ENCODE peak calls at places on chromosomes 7 and 10, in four cellular contexts. One of them, this sample, is unnamed. For H3K36me3, the result is how much of the 10 kb centered on the place peaks cover.

GRCh38 chr7:25093268-25093802 is 31.7 kb downstream of the CYCS start:
- DNase-seq in left ventricle myocardium inferior: peak
- DNase-seq in CD8-positive, alpha-beta T cell: peak
- DNase-seq in esophagus muscularis mucosa: no peak
- DNase-seq in this sample: peak

GRCh38 chr7:74223711-74224510 is 14.1 kb downstream of the LAT2 start:
- DNase-seq in esophagus muscularis mucosa: no peak
- DNase-seq in left ventricle myocardium inferior: no peak
- DNase-seq in CD8-positive, alpha-beta T cell: no peak
- DNase-seq in this sample: no peak

GRCh38 chr10:71396714-71397339 is at the start of gene CDH23:
- DNase-seq in left ventricle myocardium inferior: peak
- DNase-seq in CD8-positive, alpha-beta T cell: no peak
- DNase-seq in esophagus muscularis mucosa: no peak
- DNase-seq in this sample: peak

GRCh38 chr7:75965617-75966016 is 28.8 kb downstream of the TMEM120A start:
- DNase-seq in left ventricle myocardium inferior: no peak
- DNase-seq in CD8-positive, alpha-beta T cell: no peak
- DNase-seq in esophagus muscularis mucosa: no peak
- DNase-seq in this sample: no peak

GRCh38 chr10:47020491-47020890 is 109.3 kb downstream of the PTPN20 start:
- DNase-seq in left ventricle myocardium inferior: no peak
- DNase-seq in esophagus muscularis mucosa: no peak
- DNase-seq in CD8-positive, alpha-beta T cell: no peak
- DNase-seq in this sample: no peak

GRCh38 chr10:52387744-52388143 is 73.7 kb downstream of the DKK1 start:
- DNase-seq in left ventricle myocardium inferior: no peak
- DNase-seq in esophagus muscularis mucosa: no peak
- DNase-seq in CD8-positive, alpha-beta T cell: no peak
- DNase-seq in this sample: no peak

GRCh38 chr7:13467111-13467547 is 522.3 kb downstream of the ETV1 start:
- DNase-seq in esophagus muscularis mucosa: no peak
- DNase-seq in left ventricle myocardium inferior: no peak
- DNase-seq in CD8-positive, alpha-beta T cell: no peak
- DNase-seq in this sample: no peak

GRCh38 chr7:116298055-116298454 is 87.7 kb downstream of the TES start:
- DNase-seq in esophagus muscularis mucosa: no peak
- DNase-seq in left ventricle myocardium inferior: no peak
- DNase-seq in CD8-positive, alpha-beta T cell: no peak
- DNase-seq in this sample: no peak

GRCh38 chr7:114422478-114423217 is 8.0 kb downstream of the FOXP2 start:
- DNase-seq in esophagus muscularis mucosa: no peak
- DNase-seq in CD8-positive, alpha-beta T cell: no peak
- DNase-seq in left ventricle myocardium inferior: no peak
- DNase-seq in this sample: no peak

GRCh38 chr7:102018876-102019275 is 201.4 kb downstream of the CUX1 start:
- DNase-seq in left ventricle myocardium inferior: no peak
- DNase-seq in CD8-positive, alpha-beta T cell: no peak
- DNase-seq in esophagus muscularis mucosa: no peak
- DNase-seq in this sample: no peak

GRCh38 chr7:102008535-102009262 is 191.3 kb downstream of the CUX1 start:
- DNase-seq in esophagus muscularis mucosa: no peak
- DNase-seq in CD8-positive, alpha-beta T cell: no peak
- DNase-seq in left ventricle myocardium inferior: no peak
- DNase-seq in this sample: no peak

GRCh38 chr7:102009628-102010027 is 192.2 kb downstream of the CUX1 start:
- DNase-seq in esophagus muscularis mucosa: no peak
- DNase-seq in CD8-positive, alpha-beta T cell: no peak
- DNase-seq in left ventricle myocardium inferior: no peak
- DNase-seq in this sample: no peak

GRCh38 chr7:102012941-102013461 is 195.6 kb downstream of the CUX1 start:
- DNase-seq in left ventricle myocardium inferior: no peak
- DNase-seq in CD8-positive, alpha-beta T cell: no peak
- DNase-seq in esophagus muscularis mucosa: no peak
- DNase-seq in this sample: no peak
- H3K36me3 ChIP-seq in left ventricle myocardium inferior: under half
- H3K36me3 ChIP-seq in CD8-positive, alpha-beta T cell: under half
- H3K36me3 ChIP-seq in esophagus muscularis mucosa: under half
- H3K36me3 ChIP-seq in this sample: under half

DNA sequence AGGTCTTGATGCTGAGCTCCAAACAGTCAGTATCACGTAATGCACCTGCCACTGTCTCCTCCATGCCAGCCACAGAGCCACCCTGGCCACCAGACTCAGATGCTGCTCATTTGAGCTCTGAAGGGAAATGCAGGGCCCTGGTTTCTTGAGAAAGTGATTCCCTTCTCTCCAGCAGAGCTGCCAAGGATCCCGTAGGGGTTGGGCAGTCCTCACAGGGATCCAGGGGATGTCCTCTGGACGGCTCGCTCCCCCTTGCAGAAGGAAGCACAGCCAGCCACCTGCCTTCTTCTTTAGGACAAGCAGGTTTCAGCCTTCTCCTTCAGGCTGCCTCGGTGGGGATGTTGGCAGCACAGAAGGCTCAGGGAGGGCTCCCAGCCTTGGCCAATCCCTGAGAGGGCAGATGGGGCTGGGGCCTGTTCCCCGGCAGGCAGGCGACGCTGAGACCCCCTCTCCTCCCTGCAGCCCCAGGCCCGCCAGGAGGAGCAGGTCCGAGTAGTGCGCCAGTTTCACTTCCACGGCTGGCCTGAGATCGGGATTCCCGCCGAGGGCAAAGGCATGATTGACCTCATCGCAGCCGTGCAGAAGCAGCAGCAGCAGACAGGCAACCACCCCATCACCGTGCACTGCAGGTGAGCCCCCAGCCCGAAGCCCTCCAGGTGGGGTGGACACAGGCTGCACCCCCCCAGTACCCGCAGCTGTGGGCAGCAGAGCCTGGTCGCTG is 48.9 kb downstream of the MKI67 start:
- DNase-seq in CD8-positive, alpha-beta T cell: no peak
- DNase-seq in left ventricle myocardium inferior: no peak
- DNase-seq in esophagus muscularis mucosa: no peak
- DNase-seq in this sample: peak
- H3K36me3 ChIP-seq in CD8-positive, alpha-beta T cell: half or more
- H3K36me3 ChIP-seq in left ventricle myocardium inferior: half or more
- H3K36me3 ChIP-seq in esophagus muscularis mucosa: half or more
- H3K36me3 ChIP-seq in this sample: under half

GRCh38 chr7:129657363-129657762 is 45.8 kb downstream of the NRF1 start:
- DNase-seq in left ventricle myocardium inferior: no peak
- DNase-seq in CD8-positive, alpha-beta T cell: no peak
- DNase-seq in esophagus muscularis mucosa: no peak
- DNase-seq in this sample: no peak

GRCh38 chr7:129665013-129665401 is 53.5 kb downstream of the NRF1 start:
- DNase-seq in esophagus muscularis mucosa: no peak
- DNase-seq in CD8-positive, alpha-beta T cell: no peak
- DNase-seq in left ventricle myocardium inferior: no peak
- DNase-seq in this sample: peak

GRCh38 chr7:129667116-129667515 is 55.6 kb downstream of the NRF1 start:
- DNase-seq in CD8-positive, alpha-beta T cell: no peak
- DNase-seq in esophagus muscularis mucosa: no peak
- DNase-seq in left ventricle myocardium inferior: no peak
- DNase-seq in this sample: no peak

GRCh38 chr7:129664029-129665012 is 52.8 kb downstream of the NRF1 start:
- DNase-seq in CD8-positive, alpha-beta T cell: no peak
- DNase-seq in esophagus muscularis mucosa: no peak
- DNase-seq in left ventricle myocardium inferior: no peak
- DNase-seq in this sample: no peak

DNA sequence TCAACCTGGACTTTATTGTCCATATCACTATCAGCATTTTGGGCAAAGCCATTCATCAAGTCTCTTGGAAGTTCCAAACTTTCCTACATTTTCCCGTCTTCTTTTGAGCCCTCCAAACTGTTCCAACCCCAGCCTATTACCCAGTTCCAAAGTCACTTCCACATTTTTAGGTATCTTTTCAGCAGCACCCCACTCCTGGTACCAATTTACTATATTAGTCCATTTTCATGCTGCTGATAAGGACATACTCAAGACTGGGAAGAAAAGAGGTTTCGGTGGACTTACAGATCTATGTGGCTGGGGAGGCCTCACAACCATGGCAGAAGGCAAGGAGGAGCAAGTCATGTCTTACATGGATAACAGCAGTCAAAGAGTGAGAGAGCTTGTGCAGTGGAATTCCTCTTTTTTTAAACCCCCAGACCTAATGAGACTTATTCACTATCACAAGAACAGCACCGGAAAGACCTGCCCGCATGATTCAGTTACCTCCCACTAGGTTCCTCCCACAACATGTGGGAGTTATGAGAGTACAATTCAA is 50.2 kb downstream of the NRF1 start:
- DNase-seq in esophagus muscularis mucosa: no peak
- DNase-seq in left ventricle myocardium inferior: no peak
- DNase-seq in CD8-positive, alpha-beta T cell: no peak
- DNase-seq in this sample: no peak
- H3K36me3 ChIP-seq in esophagus muscularis mucosa: half or more
- H3K36me3 ChIP-seq in left ventricle myocardium inferior: under half
- H3K36me3 ChIP-seq in CD8-positive, alpha-beta T cell: under half
- H3K36me3 ChIP-seq in this sample: under half

GRCh38 chr7:70787275-70787674 is 344.7 kb upstream of the GALNT17 start:
- DNase-seq in esophagus muscularis mucosa: no peak
- DNase-seq in left ventricle myocardium inferior: no peak
- DNase-seq in CD8-positive, alpha-beta T cell: no peak
- DNase-seq in this sample: no peak

GRCh38 chr7:70789481-70790214 is 342.3 kb upstream of the GALNT17 start:
- DNase-seq in CD8-positive, alpha-beta T cell: no peak
- DNase-seq in esophagus muscularis mucosa: no peak
- DNase-seq in left ventricle myocardium inferior: no peak
- DNase-seq in this sample: no peak

GRCh38 chr7:70788276-70788675 is 343.7 kb upstream of the GALNT17 start:
- DNase-seq in esophagus muscularis mucosa: no peak
- DNase-seq in left ventricle myocardium inferior: no peak
- DNase-seq in CD8-positive, alpha-beta T cell: no peak
- DNase-seq in this sample: no peak

GRCh38 chr7:70786076-70786475 is 345.9 kb upstream of the GALNT17 start:
- DNase-seq in CD8-positive, alpha-beta T cell: no peak
- DNase-seq in left ventricle myocardium inferior: no peak
- DNase-seq in esophagus muscularis mucosa: no peak
- DNase-seq in this sample: no peak

DNA sequence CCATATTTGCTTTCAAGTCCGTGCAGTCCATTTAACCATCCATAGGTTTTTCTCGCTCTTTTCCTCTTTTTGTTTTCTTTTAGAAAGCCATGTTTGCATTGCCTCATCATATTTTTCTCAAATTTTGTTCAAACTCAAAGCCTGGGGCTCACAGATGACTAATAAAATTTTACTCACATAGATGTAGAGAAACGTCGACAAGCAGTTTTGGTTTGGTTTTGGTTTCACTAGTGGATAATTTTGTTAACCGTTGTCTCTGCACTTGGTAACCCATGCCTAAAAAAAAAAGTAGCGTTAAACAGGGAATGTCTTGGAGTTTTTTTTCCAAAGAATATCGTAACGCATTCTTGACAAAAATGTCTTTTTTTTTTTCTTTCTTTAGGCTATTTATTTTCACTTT is 344.2 kb upstream of the GALNT17 start:
- DNase-seq in esophagus muscularis mucosa: no peak
- DNase-seq in CD8-positive, alpha-beta T cell: no peak
- DNase-seq in left ventricle myocardium inferior: no peak
- DNase-seq in this sample: no peak
- H3K36me3 ChIP-seq in esophagus muscularis mucosa: half or more
- H3K36me3 ChIP-seq in CD8-positive, alpha-beta T cell: under half
- H3K36me3 ChIP-seq in left ventricle myocardium inferior: half or more
- H3K36me3 ChIP-seq in this sample: under half

GRCh38 chr7:153398789-153399553 is 639.4 kb downstream of the ACTR3B start:
- DNase-seq in CD8-positive, alpha-beta T cell: no peak
- DNase-seq in esophagus muscularis mucosa: no peak
- DNase-seq in left ventricle myocardium inferior: no peak
- DNase-seq in this sample: no peak

GRCh38 chr7:153398370-153398769 is 638.8 kb downstream of the ACTR3B start:
- DNase-seq in CD8-positive, alpha-beta T cell: no peak
- DNase-seq in esophagus muscularis mucosa: no peak
- DNase-seq in left ventricle myocardium inferior: no peak
- DNase-seq in this sample: no peak

GRCh38 chr7:153396475-153396874 is 636.9 kb downstream of the ACTR3B start:
- DNase-seq in CD8-positive, alpha-beta T cell: no peak
- DNase-seq in left ventricle myocardium inferior: no peak
- DNase-seq in esophagus muscularis mucosa: peak
- DNase-seq in this sample: no peak

GRCh38 chr7:153397459-153397858 is 637.9 kb downstream of the ACTR3B start:
- DNase-seq in left ventricle myocardium inferior: no peak
- DNase-seq in esophagus muscularis mucosa: peak
- DNase-seq in CD8-positive, alpha-beta T cell: no peak
- DNase-seq in this sample: no peak

DNA sequence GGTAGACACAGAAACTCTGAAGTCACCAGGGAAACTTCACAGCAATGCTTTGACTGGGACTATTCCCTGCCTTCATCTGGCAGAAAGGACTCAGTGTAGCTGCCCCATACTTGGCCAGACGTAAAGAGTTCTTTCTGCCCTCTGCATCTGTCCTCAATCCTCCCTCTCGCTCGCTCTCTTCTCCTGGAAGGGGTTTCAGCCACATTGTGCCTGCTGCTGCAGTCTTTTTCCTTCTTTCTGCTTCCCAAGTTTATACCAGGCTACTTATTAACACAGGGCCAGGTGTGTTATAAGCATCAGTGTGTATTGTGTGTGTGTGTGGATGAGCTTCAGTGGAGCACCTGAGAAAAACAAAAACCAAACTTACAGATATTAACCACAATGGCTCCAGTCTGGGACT is 638.4 kb downstream of the ACTR3B start:
- DNase-seq in left ventricle myocardium inferior: no peak
- DNase-seq in esophagus muscularis mucosa: no peak
- DNase-seq in CD8-positive, alpha-beta T cell: no peak
- DNase-seq in this sample: no peak
- H3K36me3 ChIP-seq in left ventricle myocardium inferior: under half
- H3K36me3 ChIP-seq in esophagus muscularis mucosa: under half
- H3K36me3 ChIP-seq in CD8-positive, alpha-beta T cell: under half
- H3K36me3 ChIP-seq in this sample: under half

GRCh38 chr7:2214636-2215035 is 18.1 kb downstream of the MAD1L1 start:
- DNase-seq in left ventricle myocardium inferior: no peak
- DNase-seq in esophagus muscularis mucosa: no peak
- DNase-seq in CD8-positive, alpha-beta T cell: no peak
- DNase-seq in this sample: no peak
- H3K36me3 ChIP-seq in left ventricle myocardium inferior: half or more
- H3K36me3 ChIP-seq in esophagus muscularis mucosa: half or more
- H3K36me3 ChIP-seq in CD8-positive, alpha-beta T cell: under half
- H3K36me3 ChIP-seq in this sample: half or more

GRCh38 chr7:5755704-5756131 is 25.7 kb downstream of the RNF216 start:
- DNase-seq in left ventricle myocardium inferior: no peak
- DNase-seq in esophagus muscularis mucosa: no peak
- DNase-seq in CD8-positive, alpha-beta T cell: no peak
- DNase-seq in this sample: no peak

GRCh38 chr7:5758286-5758685 is 23.2 kb downstream of the RNF216 start:
- DNase-seq in left ventricle myocardium inferior: no peak
- DNase-seq in esophagus muscularis mucosa: no peak
- DNase-seq in CD8-positive, alpha-beta T cell: no peak
- DNase-seq in this sample: no peak

GRCh38 chr7:5750026-5750425 is 31.4 kb downstream of the RNF216 start:
- DNase-seq in esophagus muscularis mucosa: no peak
- DNase-seq in left ventricle myocardium inferior: no peak
- DNase-seq in CD8-positive, alpha-beta T cell: no peak
- DNase-seq in this sample: no peak

GRCh38 chr7:5754981-5755599 is 26.4 kb downstream of the RNF216 start:
- DNase-seq in left ventricle myocardium inferior: no peak
- DNase-seq in CD8-positive, alpha-beta T cell: no peak
- DNase-seq in esophagus muscularis mucosa: no peak
- DNase-seq in this sample: no peak

GRCh38 chr7:5752663-5753062 is 28.8 kb downstream of the RNF216 start:
- DNase-seq in CD8-positive, alpha-beta T cell: no peak
- DNase-seq in esophagus muscularis mucosa: no peak
- DNase-seq in left ventricle myocardium inferior: no peak
- DNase-seq in this sample: no peak
- H3K36me3 ChIP-seq in CD8-positive, alpha-beta T cell: under half
- H3K36me3 ChIP-seq in esophagus muscularis mucosa: under half
- H3K36me3 ChIP-seq in left ventricle myocardium inferior: under half
- H3K36me3 ChIP-seq in this sample: half or more

GRCh38 chr10:28564905-28565304 is 32.0 kb downstream of the WAC start:
- DNase-seq in left ventricle myocardium inferior: no peak
- DNase-seq in esophagus muscularis mucosa: no peak
- DNase-seq in CD8-positive, alpha-beta T cell: no peak
- DNase-seq in this sample: no peak
- H3K36me3 ChIP-seq in left ventricle myocardium inferior: under half
- H3K36me3 ChIP-seq in esophagus muscularis mucosa: under half
- H3K36me3 ChIP-seq in CD8-positive, alpha-beta T cell: under half
- H3K36me3 ChIP-seq in this sample: half or more

This sample was measured in SJSA1.